ENCODE peak calls at places on chromosome 3, in eight cellular contexts. M, N, B, X, S, L, C and D are unnamed samples.

GRCh38 chr3:129947916-129948315 is 26.6 kb upstream of the TRH start:
- DNase-seq in M (no peak), N (no peak), B (no peak), X (no peak), S (no peak), L (no peak), C (no peak), D (no peak)

GRCh38 chr3:102106421-102107097 is 257.2 kb downstream of the NFKBIZ start:
- DNase-seq in M (peak; percentile 72), N (no peak), B (no peak), X (no peak), S (no peak), L (peak; percentile 53), C (no peak), D (peak; percentile 35)

GRCh38 chr3:146161725-146162047 is 702 bp upstream of the PLOD2 start:
- DNase-seq in M (peak; percentile 79), N (no peak), B (no peak), X (peak; percentile 90), S (no peak), L (peak; percentile 68), C (peak; percentile 54), D (peak; percentile 52)

GRCh38 chr3:112770026-112770626 is 76.5 kb downstream of the CD200R1L start:
- DNase-seq in M (peak; percentile 24), N (no peak), B (no peak), X (no peak), S (no peak), L (peak; percentile 78), C (no peak), D (peak; percentile 48)

GRCh38 chr3:174891524-174892203 is 32.5 kb downstream of the NAALADL2 start:
- DNase-seq in M (peak; percentile 21), N (no peak), B (no peak), X (no peak), S (no peak), L (peak; percentile 46), C (no peak), D (no peak)

GRCh38 chr3:125019271-125019670 is 36.5 kb downstream of the HEG1 start:
- DNase-seq in M (peak; percentile 6), N (no peak), B (no peak), X (no peak), S (no peak), L (no peak), C (no peak), D (no peak)

GRCh38 chr3:55823001-55823400 is 335.9 kb upstream of the WNT5A start:
- DNase-seq in M (no peak), N (no peak), B (no peak), X (no peak), S (no peak), L (no peak), C (no peak), D (no peak)

GRCh38 chr3:170429050-170429449 is 10.4 kb downstream of the CLDN11 start:
- DNase-seq in M (peak; percentile 16), N (peak; percentile 46), B (no peak), X (no peak), S (no peak), L (peak; percentile 38), C (no peak), D (no peak)

GRCh38 chr3:86254480-86254879 is 736.5 kb downstream of the VGLL3 start:
- DNase-seq in M (no peak), N (no peak), B (no peak), X (no peak), S (no peak), L (no peak), C (no peak), D (no peak)

GRCh38 chr3:86244897-86245296 is 746.1 kb downstream of the VGLL3 start:
- DNase-seq in M (no peak), N (no peak), B (no peak), X (no peak), S (no peak), L (no peak), C (no peak), D (no peak)

GRCh38 chr3:86251781-86252180 is 739.2 kb downstream of the VGLL3 start:
- DNase-seq in M (no peak), N (no peak), B (no peak), X (no peak), S (no peak), L (no peak), C (no peak), D (no peak)

GRCh38 chr3:86245360-86245759 is 745.6 kb downstream of the VGLL3 start:
- DNase-seq in M (no peak), N (no peak), B (no peak), X (no peak), S (no peak), L (no peak), C (no peak), D (peak; percentile 3)

GRCh38 chr3:86249833-86250232 is 741.1 kb downstream of the VGLL3 start:
- DNase-seq in M (no peak), N (no peak), B (no peak), X (no peak), S (no peak), L (no peak), C (no peak), D (no peak)
- TF ChIP-seq CTCF in M (no peak), N (no peak), B (no peak), X (no peak), S (no peak), L (no peak), C (no peak), D (no peak)

GRCh38 chr3:17539436-17539835 is 203.0 kb downstream of the TBC1D5 start:
- DNase-seq in M (no peak), N (no peak), B (no peak), X (no peak), S (no peak), L (no peak), C (no peak), D (no peak)

GRCh38 chr3:17550624-17551023 is 191.8 kb downstream of the TBC1D5 start:
- DNase-seq in M (no peak), N (no peak), B (no peak), X (no peak), S (no peak), L (no peak), C (no peak), D (no peak)

GRCh38 chr3:17546500-17546899 is 195.9 kb downstream of the TBC1D5 start:
- DNase-seq in M (no peak), N (no peak), B (no peak), X (no peak), S (no peak), L (no peak), C (no peak), D (no peak)

DNA sequence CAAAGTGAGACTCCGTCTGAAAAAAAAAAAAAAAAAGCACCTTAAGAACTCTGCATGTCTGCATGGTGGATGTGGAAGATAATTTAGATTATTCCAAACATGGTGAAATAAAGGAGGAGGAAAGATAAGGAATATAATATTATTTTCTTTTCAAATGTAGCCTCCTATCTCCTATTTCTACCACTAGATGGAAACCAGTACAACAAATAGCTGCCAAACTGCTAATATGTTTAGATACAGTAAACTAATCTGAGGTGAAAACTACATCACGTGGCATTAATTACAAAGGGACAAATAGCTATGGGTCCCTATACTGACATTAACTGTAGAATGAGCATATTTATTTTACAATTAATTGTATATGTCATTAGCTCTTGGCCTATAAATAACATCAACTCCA is 197.8 kb downstream of the TBC1D5 start:
- DNase-seq in M (no peak), N (no peak), B (no peak), X (no peak), S (no peak), L (peak; percentile 24), C (no peak), D (no peak)
- TF ChIP-seq CTCF in M (no peak), N (peak; percentile 24), B (no peak), X (no peak), S (peak; percentile 28), L (peak; percentile 50), C (no peak), D (no peak)

GRCh38 chr3:123314409-123315270 is 112.9 kb downstream of the SEC22A start:
- DNase-seq in M (no peak), N (no peak), B (no peak), X (no peak), S (peak; percentile 23), L (no peak), C (no peak), D (no peak)

GRCh38 chr3:123311201-123311600 is 109.5 kb downstream of the SEC22A start:
- DNase-seq in M (no peak), N (no peak), B (no peak), X (no peak), S (no peak), L (no peak), C (no peak), D (no peak)

GRCh38 chr3:123313889-123314288 is 112.1 kb downstream of the SEC22A start:
- DNase-seq in M (no peak), N (no peak), B (no peak), X (no peak), S (no peak), L (no peak), C (no peak), D (no peak)

GRCh38 chr3:123310741-123311140 is 109.0 kb downstream of the SEC22A start:
- DNase-seq in M (no peak), N (no peak), B (no peak), X (no peak), S (no peak), L (no peak), C (no peak), D (no peak)

DNA sequence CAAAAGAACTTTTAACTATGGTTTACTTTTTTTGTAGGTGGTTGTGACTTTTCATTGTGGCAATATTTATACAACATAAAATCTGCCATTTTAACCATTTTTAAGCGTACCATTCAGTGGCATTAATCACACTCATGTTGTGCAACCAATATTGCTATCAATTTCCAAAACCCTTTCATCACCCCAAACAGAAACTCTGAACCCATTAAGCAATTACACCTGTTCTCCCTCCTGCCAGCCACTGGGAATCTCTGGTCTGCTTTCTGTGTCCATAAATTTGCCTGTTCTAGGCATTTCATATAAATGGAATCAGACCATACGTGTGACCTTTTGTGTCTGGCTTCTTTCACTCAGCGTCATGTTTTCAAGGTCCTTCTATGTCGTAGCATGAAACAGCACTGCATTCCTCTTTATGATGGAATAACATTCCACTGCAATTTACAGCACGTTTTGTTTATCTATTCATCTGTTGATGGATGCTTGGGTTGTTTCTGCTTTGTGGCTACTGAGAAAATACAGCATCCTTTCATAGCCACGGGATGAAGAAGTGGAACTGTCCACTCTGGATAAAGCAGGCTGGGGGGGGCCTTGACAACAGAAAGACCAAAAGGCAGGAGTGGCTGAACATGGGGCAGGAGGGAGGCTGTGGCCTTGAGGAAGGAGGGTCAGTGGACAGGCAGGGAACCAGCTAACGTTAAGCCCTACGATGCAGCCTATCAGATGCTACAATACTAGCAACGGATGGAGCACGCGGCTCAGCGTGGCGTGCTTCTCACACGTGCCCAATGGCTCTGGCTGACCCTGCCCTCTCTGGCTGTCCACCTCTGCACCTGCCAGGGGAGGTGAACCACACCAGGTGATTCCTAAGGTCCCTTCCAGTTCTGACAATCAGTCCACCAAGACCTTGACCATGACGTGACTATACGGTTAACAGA is 110.9 kb downstream of the SEC22A start:
- DNase-seq in M (no peak), N (no peak), B (no peak), X (no peak), S (no peak), L (no peak), C (no peak), D (no peak)
- TF ChIP-seq CTCF in M (no peak), N (no peak), B (no peak), X (no peak), S (no peak), L (no peak), C (no peak), D (no peak)

DNA sequence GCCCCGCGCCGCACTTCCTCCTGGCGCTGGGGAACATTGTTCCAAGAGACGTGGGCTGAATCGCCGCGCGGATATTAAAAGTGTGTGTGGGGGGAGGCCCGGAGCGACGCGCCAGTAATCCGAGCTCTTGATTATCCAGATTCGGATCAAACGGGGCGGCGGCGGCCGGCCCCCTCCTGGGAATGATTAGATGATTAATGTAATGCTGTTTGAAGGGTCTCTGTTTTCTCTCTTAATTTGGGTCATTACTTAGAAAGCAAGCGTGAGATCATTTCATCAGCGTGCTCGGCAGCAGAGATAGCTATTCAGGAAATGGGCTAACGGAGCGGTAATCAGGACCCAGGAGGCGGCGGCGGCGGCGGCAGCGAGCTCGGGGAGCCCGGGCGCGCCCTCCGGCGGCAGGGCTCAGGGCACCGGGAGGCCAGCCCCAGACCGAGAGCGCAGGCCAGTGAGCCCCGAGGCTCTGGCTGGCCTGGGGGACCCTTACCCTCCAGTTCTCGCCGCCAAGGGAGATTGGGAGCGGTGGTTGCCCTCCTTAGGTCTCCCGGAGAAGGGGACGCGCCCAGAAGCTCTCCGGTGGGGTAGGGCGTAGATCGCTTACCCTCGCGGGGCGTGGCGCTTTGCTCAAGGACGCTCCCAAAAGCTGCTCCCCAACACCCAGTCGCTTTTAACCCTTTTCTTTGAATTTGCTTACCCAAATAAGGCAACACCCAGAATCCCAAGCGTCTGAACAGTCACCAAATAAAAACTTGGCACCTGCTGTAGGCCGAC is 4.5 kb downstream of the FEZF2 start:
- DNase-seq in M (no peak), N (no peak), B (no peak), X (no peak), S (no peak), L (no peak), C (no peak), D (no peak)
- TF ChIP-seq CTCF in M (no peak), N (no peak), B (peak; percentile 48), X (no peak), S (no peak), L (no peak), C (no peak), D (no peak)